ENCODE peak calls at places on chromosome 3, in six cellular contexts. A, S, P, L, V and X are unnamed samples.

GRCh38 chr3:105866656-105867653 is 1.9 kb downstream of the CBLB start:
- DNase-seq in A (no peak), P (peak), L (peak), V (no peak), S (no peak), X (no peak)

GRCh38 chr3:29898609-29899008 is 617.7 kb downstream of the RBMS3 start:
- DNase-seq in P (no peak), V (no peak), L (no peak), A (peak), S (no peak), X (no peak)

GRCh38 chr3:102037791-102038190 is 188.5 kb downstream of the NFKBIZ start:
- DNase-seq in V (no peak), L (no peak), S (no peak), A (no peak), P (no peak), X (no peak)

GRCh38 chr3:183180105-183180763 is 17.7 kb upstream of the LAMP3 start:
- DNase-seq in L (no peak), A (no peak), S (no peak), V (no peak), P (no peak), X (no peak)

GRCh38 chr3:58529516-58530353 is 7.3 kb downstream of the ACOX2 start:
- DNase-seq in A (no peak), S (no peak), P (no peak), L (peak), V (no peak), X (peak)

GRCh38 chr3:172749201-172749965 is 1.1 kb upstream of the ECT2 start:
- DNase-seq in A (peak), P (no peak), L (peak), V (peak), S (no peak), X (no peak)

GRCh38 chr3:26068890-26069289 is 279.0 kb downstream of the OXSM start:
- DNase-seq in V (no peak), P (peak), S (no peak), A (no peak), L (no peak), X (no peak)

GRCh38 chr3:130077636-130078035 is 4.0 kb upstream of the ALG1L2 start:
- DNase-seq in S (no peak), A (no peak), L (no peak), P (no peak), V (no peak), X (no peak)

GRCh38 chr3:6921041-6921440 is 60.1 kb downstream of the GRM7 start:
- DNase-seq in S (no peak), L (no peak), P (no peak), A (no peak), V (peak), X (no peak)

GRCh38 chr3:122497425-122497824 is 17.3 kb downstream of the KPNA1 start:
- DNase-seq in S (no peak), A (no peak), L (peak), V (no peak), P (no peak), X (no peak)

GRCh38 chr3:161350916-161351315 is 20.4 kb downstream of the SPTSSB start:
- DNase-seq in V (no peak), P (no peak), S (no peak), A (no peak), L (no peak), X (no peak)

GRCh38 chr3:17951241-17951640 is 208.8 kb upstream of the TBC1D5 start:
- DNase-seq in A (no peak), P (no peak), S (no peak), L (no peak), V (no peak), X (no peak)

GRCh38 chr3:113834983-113835382 is 3.6 kb upstream of the GRAMD1C start:
- DNase-seq in P (no peak), L (no peak), A (no peak), V (no peak), S (no peak), X (no peak)

GRCh38 chr3:30933478-30934207 is 39.2 kb upstream of the GADL1 start:
- DNase-seq in V (peak), A (no peak), L (no peak), P (no peak), S (no peak), X (no peak)

GRCh38 chr3:54965746-54966145 is 37.9 kb upstream of the LRTM1 start:
- DNase-seq in L (no peak), P (no peak), S (no peak), A (no peak), V (no peak), X (no peak)

GRCh38 chr3:124791639-124792111 is 61.4 kb downstream of the UMPS start:
- DNase-seq in V (no peak), A (peak), P (peak), S (no peak), L (peak), X (no peak)

GRCh38 chr3:81713018-81713417 is 48.4 kb downstream of the GBE1 start:
- DNase-seq in S (no peak), L (no peak), V (no peak), P (no peak), A (no peak), X (no peak)

GRCh38 chr3:188345223-188345622 is 191.3 kb downstream of the LPP start:
- DNase-seq in S (no peak), L (no peak), P (no peak), V (no peak), A (no peak), X (no peak)

GRCh38 chr3:10017636-10018292 is 8.5 kb upstream of the FANCD2 start:
- DNase-seq in S (no peak), L (peak), P (no peak), V (no peak), A (peak), X (no peak)

GRCh38 chr3:148880681-148881080 is 15.6 kb downstream of the CPA3 start:
- DNase-seq in L (no peak), P (no peak), A (no peak), V (peak), S (no peak), X (no peak)

GRCh38 chr3:172771672-172772071 is 21.1 kb downstream of the ECT2 start:
- DNase-seq in P (no peak), L (no peak), S (no peak), V (no peak), A (no peak), X (no peak)

GRCh38 chr3:72818915-72819314 is 29.3 kb downstream of the SHQ1 start:
- DNase-seq in L (no peak), S (no peak), V (no peak), A (no peak), P (no peak), X (no peak)

GRCh38 chr3:118127992-118128391 is 906.7 kb downstream of the IGSF11 start:
- DNase-seq in V (no peak), P (no peak), L (no peak), S (no peak), A (no peak), X (no peak)

GRCh38 chr3:131849640-131850039 is 185.2 kb downstream of the CPNE4 start:
- DNase-seq in A (no peak), P (no peak), V (no peak), S (no peak), L (peak), X (no peak)

GRCh38 chr3:125140817-125141595 is 71.5 kb downstream of the SLC12A8 start:
- DNase-seq in V (no peak), L (peak), S (no peak), A (no peak), P (peak), X (no peak)

GRCh38 chr3:127734754-127735473 is 62.2 kb downstream of the ABTB1 start:
- DNase-seq in S (no peak), L (peak), A (peak), P (no peak), V (no peak), X (no peak)

GRCh38 chr3:127089487-127090145 is 103.3 kb upstream of the PRR23E start:
- DNase-seq in S (no peak), P (peak), V (no peak), L (peak), A (no peak), X (no peak)

GRCh38 chr3:56125358-56126005 is 342.8 kb downstream of the ERC2 start:
- DNase-seq in P (no peak), V (no peak), L (peak), A (no peak), S (no peak), X (no peak)

GRCh38 chr3:122214718-122215117 is 31.2 kb downstream of the CASR start:
- DNase-seq in S (no peak), V (no peak), A (no peak), L (no peak), P (no peak), X (no peak)

GRCh38 chr3:125281411-125281810 is 68.9 kb upstream of the SLC12A8 start:
- DNase-seq in P (no peak), S (no peak), A (no peak), L (no peak), V (no peak), X (no peak)

GRCh38 chr3:185982632-185983031 is 44.8 kb upstream of the TRA2B start:
- DNase-seq in P (no peak), L (no peak), A (no peak), S (no peak), V (no peak), X (no peak)

GRCh38 chr3:119649764-119650163 is 10.6 kb downstream of the POPDC2 start:
- DNase-seq in V (no peak), L (no peak), A (no peak), S (no peak), P (no peak), X (no peak)

GRCh38 chr3:46979958-46980497 is 562 bp downstream of the NBEAL2 start:
- DNase-seq in P (peak), L (no peak), A (no peak), S (no peak), V (peak), X (no peak)

GRCh38 chr3:173785004-173785403 is 387.5 kb downstream of the NLGN1 start:
- DNase-seq in P (no peak), S (no peak), V (no peak), L (no peak), A (no peak), X (no peak)

GRCh38 chr3:17645074-17645698 is 97.2 kb downstream of the TBC1D5 start:
- DNase-seq in P (no peak), A (no peak), V (peak), S (no peak), L (peak), X (no peak)

GRCh38 chr3:10417849-10418248 is 87.5 kb downstream of the ATP2B2 start:
- DNase-seq in S (no peak), V (no peak), P (no peak), L (peak), A (no peak), X (no peak)